ENCODE peak calls at places on chromosomes 1 and 21, in nine cellular contexts. N is fibroblast of lung, Q is PC-3, K is mammary epithelial cell, B is H1, Y is HCT116, M is hepatocyte, O is A673, P is HepG2. A is an unnamed sample.

GRCh38 chr21:26804895-26805609 is 40.2 kb downstream of the ADAMTS1 start:
- DNase-seq in N (peak; percentile 68), Q (no peak), K (no peak), B (no peak), Y (no peak), M (no peak), O (no peak), P (no peak), A (no peak)

GRCh38 chr1:114496091-114496490 is 14.9 kb downstream of the TRIM33 start:
- DNase-seq in N (no peak), Q (no peak), K (no peak), B (no peak), Y (no peak), M (no peak), O (no peak), P (no peak), A (no peak)

GRCh38 chr1:14930224-14930965 is 223.2 kb upstream of the TMEM51 start:
- DNase-seq in N (no peak), Q (no peak), K (no peak), B (no peak), Y (no peak), M (no peak), O (no peak), P (no peak), A (no peak)

GRCh38 chr1:197144570-197145325 is 1.7 kb downstream of the ASPM start:
- DNase-seq in N (peak; percentile 43), Q (peak; percentile 42), K (peak; percentile 31), B (no peak), Y (no peak), M (no peak), O (peak; percentile 21), P (peak; percentile 18), A (no peak)

GRCh38 chr1:181077576-181078242 is 10.8 kb upstream of the IER5 start:
- DNase-seq in N (peak; percentile 36), Q (peak; percentile 77), K (no peak), B (no peak), Y (no peak), M (no peak), O (no peak), P (no peak), A (no peak)

GRCh38 chr1:156233421-156234127 is 8.4 kb upstream of the BGLAP start:
- DNase-seq in N (peak; percentile 73), Q (peak; percentile 45), K (no peak), B (no peak), Y (no peak), M (no peak), O (peak; percentile 70), P (no peak), A (no peak)

GRCh38 chr1:168676861-168677260 is 52.1 kb downstream of the DPT start:
- DNase-seq in N (no peak), Q (no peak), K (no peak), B (no peak), Y (no peak), M (no peak), O (no peak), P (no peak), A (no peak)

GRCh38 chr1:161166669-161167548 is 683 bp downstream of the PPOX start:
- DNase-seq in N (no peak), Q (no peak), K (no peak), B (peak; percentile 71), Y (no peak), M (peak; percentile 36), O (no peak), P (no peak), A (peak; percentile 67)

GRCh38 chr1:207801819-207802218 is 50.0 kb downstream of the CD46 start:
- DNase-seq in N (no peak), Q (no peak), K (no peak), B (no peak), Y (no peak), M (no peak), O (no peak), P (no peak), A (no peak)

DNA sequence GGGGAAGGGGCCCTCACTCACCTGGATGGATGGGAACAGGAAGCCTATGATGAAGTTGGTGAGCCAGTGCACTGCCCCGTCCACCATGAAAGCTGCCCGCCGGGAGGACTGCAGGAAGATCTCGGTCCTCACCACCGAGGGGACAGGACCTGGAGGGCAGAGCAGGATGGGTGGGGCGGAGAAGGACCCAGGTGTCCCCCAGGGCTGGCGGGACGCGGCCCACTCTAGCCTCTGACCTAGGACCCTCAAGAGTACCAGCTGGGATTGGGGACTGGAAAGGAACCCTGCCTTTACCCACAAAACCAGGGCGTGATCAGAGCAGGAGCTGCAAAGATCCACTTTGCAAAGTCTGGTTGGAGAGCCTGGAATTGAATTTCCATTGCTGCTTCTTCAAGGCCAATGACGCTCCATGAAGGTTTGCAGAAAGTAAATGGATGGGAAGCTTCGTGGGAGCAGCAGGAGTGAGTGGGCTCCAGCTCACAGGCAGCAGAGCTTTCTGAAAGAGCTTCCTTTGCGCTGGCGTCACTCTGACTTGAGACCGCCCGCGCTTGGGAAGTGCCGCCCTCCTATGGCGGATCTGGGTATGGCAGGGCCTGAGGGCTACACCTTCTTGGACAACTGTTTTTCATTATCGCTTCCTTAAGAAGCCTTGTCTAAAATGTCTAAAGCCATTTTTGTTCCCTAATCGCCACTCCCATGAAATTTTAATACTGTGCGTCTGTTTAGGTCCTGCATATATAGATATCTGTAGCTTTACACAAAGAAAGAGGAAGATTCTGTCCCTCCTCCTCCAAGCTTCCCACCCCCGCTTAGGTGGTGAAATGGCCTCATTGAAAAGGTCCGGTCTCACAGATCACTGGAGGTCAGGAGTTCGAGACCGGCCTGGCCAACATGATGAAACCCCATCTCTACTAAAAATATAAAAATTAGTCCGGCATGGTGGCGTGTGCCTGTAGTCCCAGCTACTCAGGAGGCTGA is 21.2 kb downstream of the SLC2A7 start:
- DNase-seq in N (peak; percentile 76), Q (peak; percentile 84), K (peak; percentile 49), B (peak; percentile 97), Y (peak; percentile 72), M (peak; percentile 90), O (peak; percentile 88), P (peak; percentile 60), A (peak; percentile 91)
- TF ChIP-seq EZH2 in N (no peak), Q (no peak), K (no peak), B (no peak), Y (no peak), M (no peak), O (no peak), P (no peak), A (no peak)

GRCh38 chr1:41653574-41653973 is 169.1 kb upstream of the EDN2 start:
- DNase-seq in N (no peak), Q (no peak), K (no peak), B (no peak), Y (no peak), M (no peak), O (no peak), P (no peak), A (no peak)

GRCh38 chr1:41655632-41656031 is 171.1 kb upstream of the EDN2 start:
- DNase-seq in N (no peak), Q (no peak), K (no peak), B (no peak), Y (no peak), M (no peak), O (no peak), P (no peak), A (no peak)

GRCh38 chr1:41649445-41650175 is 165.1 kb upstream of the EDN2 start:
- DNase-seq in N (no peak), Q (no peak), K (no peak), B (no peak), Y (no peak), M (no peak), O (peak; percentile 87), P (no peak), A (no peak)

GRCh38 chr1:41650176-41650519 is 165.7 kb upstream of the EDN2 start:
- DNase-seq in N (no peak), Q (no peak), K (no peak), B (no peak), Y (no peak), M (no peak), O (peak; percentile 91), P (no peak), A (no peak)

DNA sequence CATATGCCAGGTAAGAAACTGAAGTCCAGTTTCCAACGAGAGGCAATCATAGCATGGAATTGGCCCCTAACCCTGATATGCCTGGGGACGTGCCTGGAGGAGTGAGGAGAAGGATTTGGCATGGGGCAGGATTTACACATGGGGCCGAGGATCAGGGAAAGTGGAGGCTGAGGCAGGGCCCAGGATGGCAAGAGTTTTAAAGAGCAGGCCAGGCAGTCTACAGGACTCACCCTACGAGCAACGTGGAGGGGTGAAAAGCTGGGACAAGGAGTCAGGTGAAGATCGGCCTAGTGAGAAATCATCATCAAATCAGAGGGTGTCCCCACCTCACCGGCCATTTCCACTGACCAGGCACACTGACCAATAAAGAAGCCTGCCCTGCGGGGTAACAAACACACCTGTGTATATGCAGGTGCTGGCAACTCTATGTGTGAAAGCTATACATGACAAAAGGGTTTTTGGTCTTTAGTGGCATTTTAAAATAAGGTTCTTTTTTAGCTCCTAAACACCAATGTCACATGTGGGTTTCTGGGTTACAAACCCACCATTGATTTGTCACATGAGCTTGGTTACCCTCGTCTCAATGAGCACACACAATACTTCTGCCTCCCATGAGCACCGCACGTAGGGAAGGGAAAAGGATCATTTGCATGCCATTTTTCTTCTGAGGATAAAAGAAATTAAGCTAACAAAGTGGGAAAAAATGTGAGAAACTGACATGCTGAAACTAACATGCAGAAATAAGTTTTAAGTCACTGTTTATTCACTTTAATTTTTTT is 168.1 kb upstream of the EDN2 start:
- DNase-seq in N (no peak), Q (no peak), K (no peak), B (no peak), Y (no peak), M (no peak), O (no peak), P (no peak), A (no peak)
- H3K4me1 ChIP-seq in N (peaks cover 2% of the 10 kb centered on the region), Q (no peaks in the 10 kb centered on the region), K (peaks cover 10% of the 10 kb centered on the region), B (peaks cover 3% of the 10 kb centered on the region), Y (peaks cover 13% of the 10 kb centered on the region), M (no peaks in the 10 kb centered on the region), O (peaks cover 64% of the 10 kb centered on the region), P (no peaks in the 10 kb centered on the region), A (peaks cover 14% of the 10 kb centered on the region)

GRCh38 chr1:18637962-18638817 is 7.5 kb downstream of the PAX7 start:
- DNase-seq in N (no peak), Q (no peak), K (no peak), B (no peak), Y (no peak), M (no peak), O (no peak), P (no peak), A (no peak)
- TF ChIP-seq EZH2 in N (peak; percentile 60), Q (no peak), K (peak; percentile 69), B (peak; percentile 82), Y (no peak), M (peak; percentile 35), O (no peak), P (no peak), A (peak; percentile 95)

DNA sequence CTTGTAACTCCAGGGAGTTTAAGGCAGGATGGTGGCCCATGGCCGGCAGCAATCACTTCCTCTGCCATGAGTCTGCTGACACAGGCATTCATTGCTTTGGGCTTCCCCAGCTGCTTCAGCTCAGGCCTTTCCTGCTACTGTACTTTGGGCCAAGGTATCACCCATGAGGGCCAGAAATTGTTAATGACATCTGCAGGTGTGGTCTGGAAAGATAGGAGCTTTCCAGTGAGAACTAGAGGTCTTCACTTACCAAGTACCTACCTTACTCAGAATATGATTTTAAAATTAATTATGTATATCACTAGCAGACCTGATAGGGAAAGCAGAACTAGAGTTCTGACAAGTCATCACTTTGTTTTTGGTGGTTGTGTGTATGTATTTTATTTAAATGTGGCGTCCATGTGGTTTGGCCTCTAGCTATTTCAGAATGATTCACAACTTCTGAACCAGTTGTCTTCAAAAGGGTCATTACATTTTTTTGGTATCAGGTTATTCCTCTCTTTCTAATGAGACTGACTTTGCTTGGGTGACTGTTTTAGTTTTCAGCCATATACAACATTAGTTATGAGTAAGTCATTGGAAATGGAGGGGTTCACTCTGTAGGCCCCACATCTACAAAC is 2.7 kb downstream of the RGL1 start:
- DNase-seq in N (peak; percentile 60), Q (peak; percentile 73), K (peak; percentile 83), B (no peak), Y (no peak), M (no peak), O (no peak), P (no peak), A (no peak)
- H3K4me1 ChIP-seq in N (peaks cover 28% of the 10 kb centered on the region), Q (peaks cover 32% of the 10 kb centered on the region), K (peaks cover 21% of the 10 kb centered on the region), B (peaks cover 9% of the 10 kb centered on the region), Y (no peaks in the 10 kb centered on the region), M (peaks cover 31% of the 10 kb centered on the region), O (peaks cover 59% of the 10 kb centered on the region), P (peaks cover 31% of the 10 kb centered on the region), A (peaks cover 26% of the 10 kb centered on the region)

A was measured in GM23338.